ENCODE peak calls at places on chromosomes 6 and 20, in five cellular contexts. G, L, Z, T and D are unnamed samples.

GRCh38 chr6:106512048-106512957 is 117.0 kb downstream of the RTN4IP1 start:
- DNase-seq in L (peak), T (peak), G (peak), Z (peak), D (no peak)

GRCh38 chr20:35006531-35006971 is 50.9 kb downstream of the MYH7B start:
- DNase-seq in T (peak), Z (no peak), G (peak), L (no peak), D (no peak)

GRCh38 chr6:45650527-45651135 is 272.9 kb upstream of the SUPT3H start:
- DNase-seq in L (peak), T (no peak), G (no peak), Z (peak), D (no peak)

GRCh38 chr20:37564388-37565133 is 36.9 kb upstream of the BLCAP start:
- DNase-seq in T (peak), Z (peak), G (peak), L (peak), D (peak)

GRCh38 chr6:89404512-89404911 is 7.6 kb downstream of the RRAGD start:
- DNase-seq in L (no peak), G (no peak), T (no peak), Z (no peak), D (no peak)

GRCh38 chr20:48999890-49000870 is 45.9 kb upstream of the CSE1L start:
- DNase-seq in G (no peak), L (no peak), T (no peak), Z (peak), D (no peak)

GRCh38 chr6:19024737-19025136 is 637.6 kb downstream of the RNF144B start:
- DNase-seq in T (peak), G (no peak), L (peak), Z (peak), D (peak)

GRCh38 chr6:66675906-66676305 is 968.9 kb upstream of the EYS start:
- DNase-seq in G (no peak), L (no peak), T (no peak), Z (no peak), D (no peak)

GRCh38 chr20:3085571-3086072 is 1.1 kb upstream of the AVP start:
- DNase-seq in Z (no peak), G (no peak), L (no peak), T (no peak), D (no peak)

GRCh38 chr6:88869263-88870023 is 94.0 kb downstream of the RNGTT start:
- DNase-seq in T (no peak), G (no peak), L (peak), Z (no peak), D (no peak)

GRCh38 chr6:155330922-155331321 is 16.6 kb upstream of the TFB1M start:
- DNase-seq in G (no peak), L (no peak), Z (no peak), T (no peak), D (no peak)

GRCh38 chr20:17659801-17660200 is 22.2 kb downstream of the RRBP1 start:
- DNase-seq in G (no peak), Z (no peak), L (no peak), T (no peak), D (no peak)

GRCh38 chr6:167574431-167575097 is 249.7 kb downstream of the TTLL2 start:
- DNase-seq in L (no peak), T (no peak), G (peak), Z (no peak), D (no peak)

GRCh38 chr6:35292494-35292893 is 5.1 kb upstream of the DEF6 start:
- DNase-seq in T (no peak), L (no peak), G (no peak), Z (no peak), D (no peak)

GRCh38 chr6:42255050-42255449 is 37.4 kb upstream of the MRPS10 start:
- DNase-seq in L (no peak), T (no peak), G (no peak), Z (no peak), D (no peak)

GRCh38 chr6:31037692-31038091 is 27.4 kb downstream of the MUC22 start:
- DNase-seq in Z (peak), L (peak), T (no peak), G (no peak), D (no peak)

GRCh38 chr6:1135726-1136414 is 176.0 kb upstream of the FOXQ1 start:
- DNase-seq in L (no peak), Z (no peak), T (no peak), G (no peak), D (no peak)

GRCh38 chr6:90247262-90247661 is 49.4 kb downstream of the BACH2 start:
- DNase-seq in G (no peak), T (no peak), L (no peak), Z (no peak), D (no peak)

GRCh38 chr6:147401779-147402178 is 106.7 kb upstream of the SAMD5 start:
- DNase-seq in T (no peak), G (no peak), Z (no peak), L (no peak), D (no peak)